ENCODE peak calls at places on chromosome 1, in four cellular contexts. B is left lung, X is endothelial cell of umbilical vein, M is H1. R is an unnamed sample.

GRCh38 chr1:152000989-152001630 is 7.5 kb upstream of the S100A10 start:
- DNase-seq in B (no peak), X (no peak), M (no peak), R (no peak)

GRCh38 chr1:170586942-170587593 is 55.1 kb downstream of the GORAB start:
- DNase-seq in B (no peak), X (no peak), M (no peak), R (no peak)

GRCh38 chr1:112297536-112297935 is 98.5 kb upstream of the CTTNBP2NL start:
- DNase-seq in B (no peak), X (no peak), M (no peak), R (no peak)

GRCh38 chr1:193270996-193271395 is 84.6 kb upstream of the B3GALT2 start:
- DNase-seq in B (no peak), X (no peak), M (no peak), R (no peak)

GRCh38 chr1:173669491-173669941 is at the start of gene ANKRD45:
- DNase-seq in B (peak; percentile 38), X (peak; percentile 57), M (peak; percentile 43), R (no peak)

GRCh38 chr1:154956557-154956956 is 658 bp upstream of the PBXIP1 start:
- DNase-seq in B (no peak), X (peak; percentile 15), M (no peak), R (no peak)

GRCh38 chr1:44318097-44319088 is 36.7 kb downstream of the ERI3 start:
- DNase-seq in B (no peak), X (peak; percentile 33), M (peak; percentile 54), R (peak; percentile 14)

GRCh38 chr1:161037661-161038522 is 872 bp downstream of the TSTD1 start:
- DNase-seq in B (peak; percentile 40), X (no peak), M (no peak), R (no peak)

GRCh38 chr1:11062965-11063401 is 3.2 kb upstream of the SRM start:
- DNase-seq in B (no peak), X (no peak), M (no peak), R (no peak)

GRCh38 chr1:84573481-84573966 is 716 bp downstream of the CTBS start:
- DNase-seq in B (no peak), X (no peak), M (no peak), R (no peak)

GRCh38 chr1:84574936-84575335 is 696 bp upstream of the CTBS start:
- DNase-seq in B (no peak), X (no peak), M (no peak), R (no peak)

GRCh38 chr1:84571150-84571535 is 3.1 kb downstream of the CTBS start:
- DNase-seq in B (no peak), X (peak; percentile 9), M (no peak), R (no peak)

GRCh38 chr1:84570436-84571149 is 3.6 kb downstream of the CTBS start:
- DNase-seq in B (no peak), X (no peak), M (no peak), R (no peak)

DNA sequence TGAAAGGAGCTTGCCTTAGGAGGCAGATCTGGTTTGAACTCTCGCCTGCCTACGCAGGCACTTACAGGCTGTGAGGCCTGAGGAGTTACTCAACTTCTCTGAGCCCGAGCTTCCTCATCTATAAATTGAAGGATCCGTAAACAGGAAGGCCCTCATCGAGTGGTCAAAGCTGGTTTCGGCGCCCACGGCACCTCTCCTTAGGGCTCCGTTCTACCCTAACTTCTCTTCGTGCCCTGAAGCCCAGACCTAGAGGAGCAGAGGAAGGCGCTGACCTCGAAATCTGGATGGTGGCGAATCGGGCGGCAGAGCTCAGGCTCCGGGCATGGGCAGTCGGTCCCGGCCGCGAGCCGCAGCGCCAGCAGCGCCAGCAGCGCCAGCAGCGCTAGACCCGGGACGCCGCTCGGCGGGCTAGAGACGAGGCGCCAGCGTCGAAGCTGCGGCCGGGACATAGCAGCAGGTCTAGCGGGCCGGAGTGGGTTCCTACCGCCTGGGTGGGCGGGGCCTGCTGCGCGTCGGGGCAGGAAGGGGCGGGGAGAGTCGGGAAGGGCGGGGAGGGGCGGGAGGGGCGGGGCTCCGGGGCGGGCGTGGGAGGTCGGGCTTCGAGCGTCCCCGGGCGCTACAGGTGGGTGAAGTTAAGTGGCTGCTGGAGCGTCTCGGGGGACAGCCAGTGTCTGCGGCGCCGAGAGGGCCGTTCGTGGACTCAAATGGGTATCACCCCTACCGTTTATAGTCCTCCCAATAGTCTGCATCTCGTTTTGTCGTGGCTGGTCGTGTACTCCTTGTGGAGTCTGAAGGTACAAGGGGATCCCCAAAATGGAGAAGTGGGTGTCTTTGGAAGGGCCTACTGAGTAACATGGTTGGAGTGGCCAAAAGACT is at the start of gene CTBS:
- DNase-seq in B (peak; percentile 92), X (peak; percentile 85), M (peak; percentile 44), R (peak; percentile 74)
- TF ChIP-seq CTCF in B (no peak), X (no peak), M (peak; percentile 15), R (no peak)

GRCh38 chr1:201890223-201890622 is 1.5 kb downstream of the SHISA4 start:
- DNase-seq in B (no peak), X (no peak), M (no peak), R (no peak)

GRCh38 chr1:201891451-201892045 is 2.9 kb downstream of the SHISA4 start:
- DNase-seq in B (no peak), X (no peak), M (no peak), R (no peak)

GRCh38 chr1:201893431-201893830 is 4.7 kb downstream of the SHISA4 start:
- DNase-seq in B (no peak), X (no peak), M (no peak), R (no peak)

GRCh38 chr1:201890806-201891450 is 2.2 kb downstream of the SHISA4 start:
- DNase-seq in B (no peak), X (no peak), M (no peak), R (no peak)

DNA sequence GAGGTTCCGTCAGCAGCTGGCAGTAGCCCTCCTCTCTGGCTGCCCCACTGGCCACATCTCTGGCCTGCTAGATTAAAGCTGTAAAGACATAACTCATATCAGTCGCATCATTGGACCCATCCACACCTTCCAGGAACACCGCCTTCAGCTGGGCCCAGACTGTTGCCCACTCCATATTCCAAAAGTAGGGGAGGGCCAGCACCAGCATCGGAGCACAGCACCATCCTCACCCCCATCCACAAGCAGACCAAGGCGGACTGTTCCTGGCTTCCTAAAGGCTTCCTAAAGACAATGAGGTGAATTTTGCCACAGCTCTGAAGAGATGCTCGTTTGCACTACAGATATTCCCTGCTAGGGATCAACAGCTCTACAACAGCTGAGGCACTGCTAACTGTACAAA is 3.5 kb downstream of the SHISA4 start:
- DNase-seq in B (no peak), X (no peak), M (no peak), R (no peak)
- H3K27me3 ChIP-seq in B (peaks cover 35% of the 10 kb centered on the region), X (no peaks in the 10 kb centered on the region), M (no peaks in the 10 kb centered on the region), R (peaks cover 50% of the 10 kb centered on the region)

GRCh38 chr1:185559684-185560310 is 174.4 kb upstream of the HMCN1 start:
- DNase-seq in B (peak; percentile 50), X (peak; percentile 51), M (peak; percentile 51), R (peak; percentile 17)
- TF ChIP-seq CTCF in B (peak; percentile 45), X (peak; percentile 46), M (peak; percentile 67), R (no peak)

GRCh38 chr1:205424881-205425635 is 3.2 kb upstream of the LEMD1 start:
- DNase-seq in B (no peak), X (no peak), M (no peak), R (no peak)

GRCh38 chr1:205430631-205431305 is 8.9 kb upstream of the LEMD1 start:
- DNase-seq in B (peak; percentile 41), X (peak; percentile 59), M (no peak), R (peak; percentile 55)

GRCh38 chr1:205432116-205432515 is 10.3 kb upstream of the LEMD1 start:
- DNase-seq in B (no peak), X (no peak), M (no peak), R (no peak)

GRCh38 chr1:205434738-205435137 is 12.9 kb upstream of the LEMD1 start:
- DNase-seq in B (no peak), X (no peak), M (no peak), R (no peak)

DNA sequence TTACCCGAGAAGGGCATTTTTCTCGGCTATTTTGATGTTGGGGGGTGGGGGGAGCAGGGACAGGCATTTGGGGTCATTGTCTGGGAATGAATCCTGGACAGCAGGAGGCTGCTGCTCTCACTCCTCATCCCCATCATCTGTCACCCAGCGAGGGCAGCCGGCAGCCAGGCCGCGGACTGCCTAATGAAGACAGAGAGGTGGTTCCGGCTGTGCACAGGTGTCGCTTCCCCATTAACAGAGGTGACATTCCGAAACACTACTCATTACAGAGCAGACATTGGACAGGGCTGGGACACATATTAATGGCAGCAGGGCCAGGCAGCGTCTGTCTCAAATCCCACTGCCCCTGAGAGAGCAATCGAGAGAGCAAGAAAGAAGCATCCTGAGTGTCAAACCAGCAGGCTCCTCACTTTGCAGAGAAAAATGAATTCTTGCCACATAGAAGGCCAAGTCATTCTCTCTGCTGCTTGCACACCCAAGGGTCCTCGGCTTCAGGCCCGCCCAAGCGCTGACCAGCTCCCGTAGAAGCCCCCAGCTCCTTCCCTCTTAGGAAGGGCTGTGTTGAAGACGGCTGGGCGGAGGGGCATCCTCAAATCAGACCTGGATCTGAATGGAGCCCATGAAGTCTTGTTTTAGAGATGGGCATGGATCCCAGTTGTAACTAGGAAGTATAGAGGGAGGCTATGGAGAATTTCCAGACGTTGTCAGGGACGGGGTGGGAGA is 8.0 kb upstream of the LEMD1 start:
- DNase-seq in B (no peak), X (no peak), M (no peak), R (no peak)
- H3K27me3 ChIP-seq in B (peaks cover 39% of the 10 kb centered on the region), X (peaks cover 22% of the 10 kb centered on the region), M (no peaks in the 10 kb centered on the region), R (no peaks in the 10 kb centered on the region)

GRCh38 chr1:116947090-116947489 is 37.4 kb downstream of the PTGFRN start:
- DNase-seq in B (no peak), X (no peak), M (no peak), R (no peak)

GRCh38 chr1:116943438-116943837 is 33.7 kb downstream of the PTGFRN start:
- DNase-seq in B (no peak), X (no peak), M (no peak), R (no peak)

GRCh38 chr1:116944613-116945012 is 34.9 kb downstream of the PTGFRN start:
- DNase-seq in B (no peak), X (no peak), M (no peak), R (no peak)

GRCh38 chr1:116945421-116945820 is 35.7 kb downstream of the PTGFRN start:
- DNase-seq in B (no peak), X (no peak), M (no peak), R (no peak)

GRCh38 chr1:116945996-116946395 is 36.3 kb downstream of the PTGFRN start:
- DNase-seq in B (no peak), X (peak; percentile 70), M (no peak), R (no peak)
- TF ChIP-seq CTCF in B (no peak), X (no peak), M (no peak), R (no peak)

DNA sequence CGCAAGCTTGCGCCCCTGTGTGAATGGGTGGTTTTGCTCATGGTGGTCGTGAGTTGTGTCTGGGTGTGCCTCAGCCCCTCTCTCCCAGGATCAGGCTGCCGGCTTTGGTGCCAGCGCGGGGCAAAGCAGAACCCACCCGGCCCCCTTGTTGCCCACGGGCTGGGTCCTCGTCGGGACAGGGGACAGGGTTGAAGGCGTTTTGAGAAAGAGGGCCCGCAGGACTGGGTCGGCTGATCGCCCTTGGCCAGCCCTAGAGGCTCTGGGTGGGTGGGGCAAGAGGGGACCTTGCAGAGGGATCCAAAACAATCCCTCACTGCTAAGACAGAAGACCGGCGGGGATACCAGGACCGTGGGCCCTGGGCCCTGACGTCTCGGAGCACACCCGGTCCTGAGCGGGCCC is 3.0 kb upstream of the ZNF678 start:
- DNase-seq in B (no peak), X (no peak), M (no peak), R (no peak)
- H3K27me3 ChIP-seq in B (peaks cover 52% of the 10 kb centered on the region), X (peaks cover 34% of the 10 kb centered on the region), M (no peaks in the 10 kb centered on the region), R (peaks cover 34% of the 10 kb centered on the region)

R was measured in CD4-positive, alpha-beta T cell.